ENCODE peak calls at places on chromosomes 12 and 14, in five cellular contexts. One of them, this sample, is unnamed.
A peak's percentile ranks its signal among the peaks of the same experiment; 100 is the strongest.

GRCh38 chr12:83261998-83262397 is 575.3 kb downstream of the TMTC2 start:
- DNase-seq in endothelial cell of umbilical vein: no peak
- DNase-seq in hepatocyte: no peak
- DNase-seq in IMR-90: no peak
- DNase-seq in H9: no peak
- DNase-seq in this sample: no peak

GRCh38 chr12:69290545-69291277 is 51.3 kb downstream of the CPSF6 start:
- DNase-seq in endothelial cell of umbilical vein: peak; percentile 70
- DNase-seq in hepatocyte: peak; percentile 89
- DNase-seq in IMR-90: peak; percentile 76
- DNase-seq in H9: peak; percentile 94
- DNase-seq in this sample: peak; percentile 72

GRCh38 chr12:38116968-38117367 is 199.6 kb upstream of the ALG10B start:
- DNase-seq in endothelial cell of umbilical vein: no peak
- DNase-seq in hepatocyte: no peak
- DNase-seq in IMR-90: no peak
- DNase-seq in H9: no peak
- DNase-seq in this sample: no peak

GRCh38 chr12:94322346-94322745 is 137.3 kb downstream of the CEP83 start:
- DNase-seq in endothelial cell of umbilical vein: no peak
- DNase-seq in hepatocyte: no peak
- DNase-seq in IMR-90: no peak
- DNase-seq in H9: no peak
- DNase-seq in this sample: no peak

GRCh38 chr12:19695244-19696098 is 256.2 kb downstream of the AEBP2 start:
- DNase-seq in endothelial cell of umbilical vein: peak; percentile 82
- DNase-seq in hepatocyte: no peak
- DNase-seq in IMR-90: peak; percentile 16
- DNase-seq in H9: no peak
- DNase-seq in this sample: no peak

GRCh38 chr12:5438671-5439200 is 6.8 kb downstream of the NTF3 start:
- DNase-seq in endothelial cell of umbilical vein: no peak
- DNase-seq in hepatocyte: no peak
- DNase-seq in IMR-90: no peak
- DNase-seq in H9: no peak
- DNase-seq in this sample: no peak

GRCh38 chr12:116381744-116382455 is 104.4 kb upstream of the MED13L start:
- DNase-seq in endothelial cell of umbilical vein: peak; percentile 89
- DNase-seq in hepatocyte: peak; percentile 62
- DNase-seq in IMR-90: peak; percentile 98
- DNase-seq in H9: peak; percentile 73
- DNase-seq in this sample: no peak

GRCh38 chr12:116448165-116448756 is 110.9 kb upstream of the MAP1LC3B2 start:
- DNase-seq in endothelial cell of umbilical vein: no peak
- DNase-seq in hepatocyte: peak; percentile 39
- DNase-seq in IMR-90: no peak
- DNase-seq in H9: no peak
- DNase-seq in this sample: no peak

GRCh38 chr12:104656921-104657320 is 200.2 kb downstream of the CHST11 start:
- DNase-seq in endothelial cell of umbilical vein: no peak
- DNase-seq in hepatocyte: no peak
- DNase-seq in IMR-90: peak; percentile 54
- DNase-seq in H9: no peak
- DNase-seq in this sample: no peak

GRCh38 chr14:94770815-94771190 is 890 bp upstream of the GSC start:
- DNase-seq in endothelial cell of umbilical vein: no peak
- DNase-seq in hepatocyte: no peak
- DNase-seq in IMR-90: no peak
- DNase-seq in H9: no peak
- DNase-seq in this sample: no peak
- H3K4me2 ChIP-seq in endothelial cell of umbilical vein: no peak overlapping the region
- H3K4me2 ChIP-seq in hepatocyte: no peak overlapping the region
- H3K4me2 ChIP-seq in IMR-90: no peak overlapping the region
- H3K4me2 ChIP-seq in H9: peak overlapping the region; percentile 52
- H3K4me2 ChIP-seq in this sample: no peak overlapping the region

GRCh38 chr12:132546647-132547046 is 56.7 kb downstream of the FBRSL1 start:
- DNase-seq in endothelial cell of umbilical vein: no peak
- DNase-seq in hepatocyte: no peak
- DNase-seq in IMR-90: no peak
- DNase-seq in H9: no peak
- DNase-seq in this sample: no peak
- H3K4me2 ChIP-seq in endothelial cell of umbilical vein: no peak overlapping the region
- H3K4me2 ChIP-seq in hepatocyte: no peak overlapping the region
- H3K4me2 ChIP-seq in IMR-90: no peak overlapping the region
- H3K4me2 ChIP-seq in H9: no peak overlapping the region
- H3K4me2 ChIP-seq in this sample: no peak overlapping the region

DNA sequence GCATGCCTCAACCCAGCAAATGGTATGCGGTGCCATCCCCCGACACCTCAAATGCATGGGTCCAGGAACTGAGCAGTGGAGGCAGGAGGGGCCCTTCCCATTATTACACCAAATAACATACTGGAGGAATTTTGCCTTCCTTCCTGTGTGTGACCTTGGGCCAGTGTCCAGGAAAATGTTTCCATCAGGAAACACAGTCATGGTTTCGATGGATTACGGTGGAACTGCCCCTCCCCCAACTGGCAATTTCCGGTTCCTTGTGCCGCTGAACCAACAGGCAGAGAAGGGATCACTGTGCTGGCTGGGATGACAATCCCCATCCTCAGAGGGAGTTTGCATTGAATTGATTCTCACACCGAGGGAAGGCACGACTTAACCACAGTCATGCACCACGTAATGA is 9.1 kb upstream of the CDC42BPB start:
- DNase-seq in endothelial cell of umbilical vein: peak; percentile 90
- DNase-seq in hepatocyte: no peak
- DNase-seq in IMR-90: no peak
- DNase-seq in H9: no peak
- DNase-seq in this sample: no peak
- H3K4me2 ChIP-seq in endothelial cell of umbilical vein: peak overlapping the region; percentile 16
- H3K4me2 ChIP-seq in hepatocyte: no peak overlapping the region
- H3K4me2 ChIP-seq in IMR-90: no peak overlapping the region
- H3K4me2 ChIP-seq in H9: no peak overlapping the region
- H3K4me2 ChIP-seq in this sample: no peak overlapping the region

DNA sequence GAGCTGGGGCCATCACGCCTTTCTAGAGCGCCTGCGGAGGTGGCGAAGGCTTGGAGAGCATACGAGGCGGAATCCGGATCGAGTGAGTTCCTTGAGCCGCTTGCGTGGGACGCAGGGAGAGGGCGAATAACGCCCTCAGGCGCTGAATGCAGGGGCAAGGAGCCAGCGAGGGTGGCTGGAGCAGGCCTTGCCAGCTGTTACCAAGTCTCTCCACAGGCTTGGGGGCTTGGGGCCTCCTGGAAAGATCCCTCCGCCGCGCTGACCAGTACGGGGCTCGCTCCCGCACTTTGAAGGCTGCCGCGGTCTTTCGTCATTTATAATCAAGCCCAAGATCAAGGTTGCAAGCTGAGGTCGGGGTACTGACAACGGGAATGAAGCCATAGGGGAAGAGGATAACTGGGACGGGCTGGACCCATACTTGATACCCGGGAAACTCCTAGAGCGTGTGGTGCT is 1.2 kb downstream of the FLRT2 start:
- DNase-seq in endothelial cell of umbilical vein: peak; percentile 88
- DNase-seq in hepatocyte: peak; percentile 71
- DNase-seq in IMR-90: peak; percentile 58
- DNase-seq in H9: peak; percentile 75
- DNase-seq in this sample: no peak
- H3K4me2 ChIP-seq in endothelial cell of umbilical vein: peak overlapping the region; percentile 97
- H3K4me2 ChIP-seq in hepatocyte: peak overlapping the region; percentile 86
- H3K4me2 ChIP-seq in IMR-90: peak overlapping the region; percentile 94
- H3K4me2 ChIP-seq in H9: peak overlapping the region; percentile 73
- H3K4me2 ChIP-seq in this sample: peak overlapping the region; percentile 96

DNA sequence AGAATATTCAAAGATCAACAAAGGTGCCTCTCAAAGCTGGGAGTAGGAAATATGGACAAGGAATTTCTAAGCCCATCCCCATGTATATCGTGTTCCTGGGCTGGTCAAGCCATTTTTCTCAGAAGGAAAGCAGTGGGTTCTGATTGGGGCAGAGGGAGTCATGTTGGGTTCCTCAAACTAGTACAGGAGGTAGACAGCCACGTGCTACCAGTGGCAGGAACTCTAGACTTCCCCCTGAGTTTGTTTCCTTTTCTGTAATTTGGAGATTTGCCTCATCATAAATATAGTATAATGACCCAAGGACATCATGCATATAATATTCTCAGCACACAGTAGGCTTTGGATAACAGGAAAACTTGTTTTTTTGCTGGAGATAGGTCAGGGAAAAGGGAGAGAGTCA is 16.4 kb upstream of the PLEKHH1 start:
- DNase-seq in endothelial cell of umbilical vein: no peak
- DNase-seq in hepatocyte: no peak
- DNase-seq in IMR-90: no peak
- DNase-seq in H9: no peak
- DNase-seq in this sample: no peak
- H3K4me2 ChIP-seq in endothelial cell of umbilical vein: no peak overlapping the region
- H3K4me2 ChIP-seq in hepatocyte: no peak overlapping the region
- H3K4me2 ChIP-seq in IMR-90: no peak overlapping the region
- H3K4me2 ChIP-seq in H9: no peak overlapping the region
- H3K4me2 ChIP-seq in this sample: no peak overlapping the region

GRCh38 chr12:62003217-62003616 is 257.0 kb upstream of the USP15 start:
- DNase-seq in endothelial cell of umbilical vein: no peak
- DNase-seq in hepatocyte: no peak
- DNase-seq in IMR-90: no peak
- DNase-seq in H9: no peak
- DNase-seq in this sample: no peak

GRCh38 chr12:62005615-62006014 is 254.6 kb upstream of the USP15 start:
- DNase-seq in endothelial cell of umbilical vein: no peak
- DNase-seq in hepatocyte: no peak
- DNase-seq in IMR-90: no peak
- DNase-seq in H9: no peak
- DNase-seq in this sample: no peak

GRCh38 chr12:61996717-61997116 is 263.5 kb upstream of the USP15 start:
- DNase-seq in endothelial cell of umbilical vein: no peak
- DNase-seq in hepatocyte: no peak
- DNase-seq in IMR-90: no peak
- DNase-seq in H9: no peak
- DNase-seq in this sample: no peak

GRCh38 chr12:62006076-62006732 is 254.0 kb upstream of the USP15 start:
- DNase-seq in endothelial cell of umbilical vein: peak; percentile 42
- DNase-seq in hepatocyte: peak; percentile 52
- DNase-seq in IMR-90: peak; percentile 36
- DNase-seq in H9: peak; percentile 43
- DNase-seq in this sample: no peak

GRCh38 chr12:62001424-62001823 is 258.8 kb upstream of the USP15 start:
- DNase-seq in endothelial cell of umbilical vein: no peak
- DNase-seq in hepatocyte: no peak
- DNase-seq in IMR-90: no peak
- DNase-seq in H9: no peak
- DNase-seq in this sample: no peak
- H3K4me2 ChIP-seq in endothelial cell of umbilical vein: no peak overlapping the region
- H3K4me2 ChIP-seq in hepatocyte: no peak overlapping the region
- H3K4me2 ChIP-seq in IMR-90: no peak overlapping the region
- H3K4me2 ChIP-seq in H9: no peak overlapping the region
- H3K4me2 ChIP-seq in this sample: no peak overlapping the region

DNA sequence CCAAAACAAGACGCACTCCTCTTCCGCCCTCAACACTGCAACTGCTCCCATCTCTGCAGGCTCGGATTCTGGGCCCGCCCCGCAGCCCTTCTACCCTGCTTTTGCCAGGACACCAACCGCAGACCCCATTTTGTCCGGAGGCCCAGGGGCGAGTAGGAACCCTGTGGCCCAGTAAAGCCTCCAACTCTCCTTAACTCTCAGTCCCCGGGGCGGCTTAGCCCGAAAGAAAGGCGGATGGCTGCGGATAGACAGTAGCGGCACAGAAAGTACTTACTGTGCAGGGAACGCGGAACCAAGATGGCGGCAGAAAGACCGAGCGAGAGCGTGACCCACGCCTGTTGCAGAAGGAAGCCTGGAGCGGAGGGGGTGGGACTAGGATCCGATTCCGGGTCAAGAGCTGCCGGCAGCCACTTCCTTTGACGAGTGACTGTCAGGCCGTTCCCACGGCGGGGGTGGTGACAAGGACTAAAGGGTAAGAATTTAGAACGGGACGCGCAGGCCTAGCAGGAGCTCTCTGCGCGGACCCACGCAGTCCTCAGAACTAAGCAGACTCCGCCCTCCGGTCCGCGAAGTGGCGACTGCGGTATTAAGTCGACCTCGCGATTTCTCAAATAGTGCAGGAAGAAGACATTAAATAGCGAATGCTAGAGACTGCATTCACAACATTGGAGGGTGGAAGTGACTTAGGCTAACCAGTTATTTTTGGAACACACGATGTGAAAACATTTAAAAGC is at the start of gene NACA:
- DNase-seq in endothelial cell of umbilical vein: peak; percentile 99
- DNase-seq in hepatocyte: peak; percentile 97
- DNase-seq in IMR-90: peak; percentile 98
- DNase-seq in H9: peak; percentile 98
- DNase-seq in this sample: peak; percentile 87
- H3K4me2 ChIP-seq in endothelial cell of umbilical vein: peak within 1 kb of the TSS; percentile 83
- H3K4me2 ChIP-seq in hepatocyte: peak within 1 kb of the TSS; percentile 92
- H3K4me2 ChIP-seq in IMR-90: peak within 1 kb of the TSS; percentile 95
- H3K4me2 ChIP-seq in H9: peak within 1 kb of the TSS; percentile 82
- H3K4me2 ChIP-seq in this sample: peak within 1 kb of the TSS; percentile 87

GRCh38 chr14:91920526-91920925 is 27.0 kb downstream of the FBLN5 start:
- DNase-seq in endothelial cell of umbilical vein: no peak
- DNase-seq in hepatocyte: no peak
- DNase-seq in IMR-90: no peak
- DNase-seq in H9: no peak
- DNase-seq in this sample: no peak
- H3K4me2 ChIP-seq in endothelial cell of umbilical vein: no peak overlapping the region
- H3K4me2 ChIP-seq in hepatocyte: no peak overlapping the region
- H3K4me2 ChIP-seq in IMR-90: no peak overlapping the region
- H3K4me2 ChIP-seq in H9: no peak overlapping the region
- H3K4me2 ChIP-seq in this sample: no peak overlapping the region

GRCh38 chr12:77941396-77941795 is 110.7 kb downstream of the NAV3 start:
- DNase-seq in endothelial cell of umbilical vein: peak; percentile 30
- DNase-seq in hepatocyte: no peak
- DNase-seq in IMR-90: no peak
- DNase-seq in H9: no peak
- DNase-seq in this sample: no peak

GRCh38 chr12:77947746-77948145 is 117.1 kb downstream of the NAV3 start:
- DNase-seq in endothelial cell of umbilical vein: no peak
- DNase-seq in hepatocyte: no peak
- DNase-seq in IMR-90: no peak
- DNase-seq in H9: no peak
- DNase-seq in this sample: no peak

GRCh38 chr12:77943466-77943865 is 112.8 kb downstream of the NAV3 start:
- DNase-seq in endothelial cell of umbilical vein: peak; percentile 64
- DNase-seq in hepatocyte: no peak
- DNase-seq in IMR-90: peak; percentile 87
- DNase-seq in H9: no peak
- DNase-seq in this sample: peak; percentile 73

GRCh38 chr12:77946541-77947021 is 115.9 kb downstream of the NAV3 start:
- DNase-seq in endothelial cell of umbilical vein: no peak
- DNase-seq in hepatocyte: no peak
- DNase-seq in IMR-90: peak; percentile 19
- DNase-seq in H9: no peak
- DNase-seq in this sample: no peak

DNA sequence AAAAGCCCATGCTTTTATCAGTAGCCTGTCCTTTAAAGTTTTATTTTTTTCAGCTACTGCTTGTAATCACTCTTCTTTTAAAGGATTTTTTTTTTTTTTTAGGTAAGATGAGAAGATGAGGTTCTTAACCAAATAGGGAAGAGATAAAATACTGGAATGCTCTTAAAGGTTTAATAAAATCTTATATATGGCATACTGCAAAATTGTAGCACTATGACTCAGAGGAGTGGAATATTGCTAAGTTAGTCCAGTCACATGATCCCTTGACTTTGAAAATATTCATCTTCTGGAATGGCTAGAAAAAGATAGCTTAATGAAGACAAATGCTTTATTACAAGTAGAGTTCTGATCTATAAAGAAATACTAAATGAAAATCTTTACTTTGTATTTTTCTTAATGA is 116.6 kb downstream of the NAV3 start:
- DNase-seq in endothelial cell of umbilical vein: peak; percentile 43
- DNase-seq in hepatocyte: peak; percentile 8
- DNase-seq in IMR-90: peak; percentile 83
- DNase-seq in H9: no peak
- DNase-seq in this sample: peak; percentile 13
- H3K4me2 ChIP-seq in endothelial cell of umbilical vein: peak overlapping the region; percentile 67
- H3K4me2 ChIP-seq in hepatocyte: no peak overlapping the region
- H3K4me2 ChIP-seq in IMR-90: peak overlapping the region; percentile 93
- H3K4me2 ChIP-seq in H9: no peak overlapping the region
- H3K4me2 ChIP-seq in this sample: peak overlapping the region; percentile 52